ENCODE peak calls at places on chromosomes 12 and 14, in four cellular contexts. B is IMR-90, A is A549, G is transverse colon. Y is an unnamed sample.

GRCh38 chr14:77979666-77980351 is 179.9 kb downstream of the ADCK1 start:
- DNase-seq in G (no peak), A (no peak), B (no peak), Y (no peak)

GRCh38 chr12:2003676-2004112 is 563 bp downstream of the DCP1B start:
- DNase-seq in B (peak; percentile 24), G (no peak), A (peak; percentile 8), Y (no peak)

GRCh38 chr12:9079082-9079481 is 36.6 kb downstream of the A2M start:
- DNase-seq in G (no peak), B (no peak), A (no peak), Y (no peak)

GRCh38 chr14:76924363-76925151 is 98.3 kb downstream of the LRRC74A start:
- DNase-seq in B (no peak), A (no peak), G (no peak), Y (no peak)

GRCh38 chr14:97388408-97388807 is 591.2 kb downstream of the VRK1 start:
- DNase-seq in B (no peak), G (no peak), A (no peak), Y (no peak)

GRCh38 chr12:131102493-131102931 is 148.8 kb downstream of the ADGRD1 start:
- DNase-seq in G (no peak), A (no peak), B (no peak), Y (no peak)

GRCh38 chr14:104749958-104750529 is 2.9 kb upstream of the SIVA1 start:
- DNase-seq in B (peak; percentile 48), A (no peak), G (no peak), Y (no peak)

GRCh38 chr14:103550451-103551337 is 11.8 kb downstream of the BAG5 start:
- DNase-seq in B (no peak), G (no peak), A (no peak), Y (peak; percentile 51)

GRCh38 chr12:11771895-11772502 is 122.5 kb downstream of the ETV6 start:
- DNase-seq in A (no peak), B (peak; percentile 69), G (no peak), Y (no peak)

GRCh38 chr12:104054681-104055346 is 4.8 kb upstream of the GLT8D2 start:
- DNase-seq in B (no peak), A (no peak), G (no peak), Y (no peak)

GRCh38 chr12:128353271-128353670 is 86.3 kb downstream of the TMEM132C start:
- DNase-seq in G (no peak), A (no peak), B (no peak), Y (no peak)

GRCh38 chr14:74976264-74977113 is 21.1 kb upstream of the PGF start:
- DNase-seq in G (no peak), B (no peak), A (no peak), Y (no peak)

GRCh38 chr12:122166422-122167327 is 7.3 kb downstream of the IL31 start:
- DNase-seq in G (no peak), B (no peak), A (no peak), Y (no peak)

GRCh38 chr14:47674546-47675238 is 713 bp downstream of the MDGA2 start:
- DNase-seq in G (no peak), B (no peak), A (no peak), Y (no peak)

GRCh38 chr14:70354204-70354603 is 5.3 kb downstream of the COX16 start:
- DNase-seq in A (no peak), G (no peak), B (no peak), Y (no peak)

GRCh38 chr12:58833844-58834243 is 86.5 kb downstream of the LRIG3 start:
- DNase-seq in A (no peak), G (no peak), B (no peak), Y (no peak)

GRCh38 chr14:81529391-81529790 is 4.3 kb downstream of the SEL1L start:
- DNase-seq in A (no peak), B (peak; percentile 63), G (no peak), Y (no peak)

GRCh38 chr12:25957898-25958253 is 606 bp upstream of the RASSF8 start:
- DNase-seq in B (peak; percentile 82), A (peak; percentile 27), G (no peak), Y (peak; percentile 42)

GRCh38 chr14:23617539-23617938 is 18.6 kb upstream of the DHRS2 start:
- DNase-seq in A (no peak), G (no peak), B (no peak), Y (no peak)

GRCh38 chr14:69037790-69038448 is 58.8 kb upstream of the ACTN1 start:
- DNase-seq in G (no peak), A (no peak), B (peak; percentile 52), Y (no peak)

GRCh38 chr12:110590806-110591326 is 7.7 kb upstream of the PPTC7 start:
- DNase-seq in B (peak; percentile 44), G (no peak), A (no peak), Y (no peak)

GRCh38 chr14:21103165-21103709 is 2.4 kb downstream of the TMEM253 start:
- DNase-seq in G (no peak), B (no peak), A (peak; percentile 96), Y (no peak)

GRCh38 chr14:59541731-59542130 is 34.9 kb downstream of the CCDC175 start:
- DNase-seq in A (no peak), G (no peak), B (no peak), Y (no peak)

GRCh38 chr14:101080922-101081593 is 177.5 kb upstream of the RTL1 start:
- DNase-seq in A (no peak), G (no peak), B (no peak), Y (no peak)

GRCh38 chr14:101082436-101083384 is 179.2 kb upstream of the RTL1 start:
- DNase-seq in A (no peak), G (no peak), B (no peak), Y (no peak)

GRCh38 chr14:101083564-101084435 is 180.3 kb upstream of the RTL1 start:
- DNase-seq in A (no peak), B (no peak), G (peak; percentile 8), Y (no peak)

GRCh38 chr14:101084436-101084826 is 180.9 kb upstream of the RTL1 start:
- DNase-seq in A (no peak), G (no peak), B (no peak), Y (no peak)

GRCh38 chr14:101082036-101082435 is 178.5 kb upstream of the RTL1 start:
- DNase-seq in A (no peak), B (no peak), G (no peak), Y (no peak)
- TF ChIP-seq CTCF in A (no peak), B (no peak), G (no peak), Y (no peak)

GRCh38 chr12:89347325-89347829 is 4.9 kb downstream of the DUSP6 start:
- DNase-seq in G (no peak), B (no peak), A (no peak), Y (no peak)

GRCh38 chr12:89344862-89345202 is 7.5 kb downstream of the DUSP6 start:
- DNase-seq in A (no peak), B (no peak), G (no peak), Y (no peak)

GRCh38 chr12:89345830-89346740 is 6.2 kb downstream of the DUSP6 start:
- DNase-seq in B (peak; percentile 64), A (no peak), G (peak; percentile 60), Y (peak; percentile 47)

GRCh38 chr12:89345376-89345775 is 6.9 kb downstream of the DUSP6 start:
- DNase-seq in A (no peak), G (no peak), B (no peak), Y (no peak)

DNA sequence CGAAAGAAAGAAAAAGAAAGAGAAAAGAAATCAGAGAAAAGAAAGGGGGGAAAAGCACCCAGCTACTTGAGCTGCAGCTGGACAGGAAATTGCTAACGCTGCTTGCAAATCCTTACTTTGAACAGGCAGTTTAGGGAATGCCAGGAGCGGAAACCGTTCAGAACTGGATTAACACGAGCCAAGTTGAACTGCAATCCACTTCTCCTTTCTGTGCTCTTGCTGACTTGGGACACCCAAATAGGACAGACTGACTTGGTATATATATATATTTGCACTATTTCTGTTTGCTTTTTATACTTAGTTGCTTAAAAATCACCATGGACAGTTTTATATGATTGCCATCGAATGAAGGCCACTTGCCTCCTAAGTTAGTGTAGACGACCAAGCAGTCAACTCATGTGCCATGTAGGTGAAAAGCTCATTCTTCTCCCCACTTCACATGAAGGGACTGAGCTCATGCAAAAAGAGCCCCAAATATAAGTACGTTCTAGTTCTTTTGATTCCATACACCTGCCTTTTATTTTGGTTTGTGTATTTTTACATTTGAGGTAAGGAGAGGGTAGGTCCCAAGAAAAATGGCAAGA is 5.5 kb downstream of the DUSP6 start:
- DNase-seq in A (no peak), G (no peak), B (peak; percentile 77), Y (peak; percentile 51)
- TF ChIP-seq POLR2A in A (no peak), G (no peak), B (peak; percentile 55), Y (no peak)

GRCh38 chr12:77941396-77941795 is 110.7 kb downstream of the NAV3 start:
- DNase-seq in G (no peak), B (no peak), A (no peak), Y (no peak)

GRCh38 chr12:77940566-77940965 is 109.9 kb downstream of the NAV3 start:
- DNase-seq in G (no peak), A (no peak), B (peak; percentile 61), Y (no peak)

GRCh38 chr12:77943466-77943865 is 112.8 kb downstream of the NAV3 start:
- DNase-seq in G (no peak), A (peak; percentile 37), B (peak; percentile 87), Y (no peak)

GRCh38 chr12:77938301-77938700 is 107.6 kb downstream of the NAV3 start:
- DNase-seq in B (no peak), G (no peak), A (no peak), Y (no peak)

DNA sequence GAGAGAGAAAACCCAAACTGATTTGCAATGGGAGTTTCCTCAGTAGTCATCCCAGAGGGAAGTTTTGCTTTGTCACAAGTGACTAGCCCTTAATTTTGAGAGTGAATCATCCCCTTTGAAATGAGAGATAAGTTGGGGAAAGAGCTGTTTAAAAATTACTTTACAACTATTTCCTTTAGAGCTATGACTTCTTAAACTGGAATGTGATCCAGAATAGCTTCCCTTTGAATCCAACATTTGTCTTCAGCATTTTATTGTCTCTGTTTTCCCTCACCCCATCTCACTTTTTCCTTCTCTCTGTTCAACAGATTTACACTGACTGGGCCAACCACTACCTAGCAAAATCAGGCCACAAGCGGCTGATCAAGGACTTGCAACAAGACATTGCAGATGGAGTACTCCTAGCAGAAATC is 109.3 kb downstream of the NAV3 start:
- DNase-seq in G (no peak), B (peak; percentile 93), A (peak; percentile 29), Y (peak; percentile 19)
- H3K4me3 ChIP-seq in G (no peak overlapping the region), B (peak overlapping the region; percentile 59), A (peak overlapping the region; percentile 34), Y (no peak overlapping the region)

GRCh38 chr12:69783365-69783764 is 41.7 kb upstream of the MYRFL start:
- DNase-seq in B (no peak), A (no peak), G (no peak), Y (no peak)

DNA sequence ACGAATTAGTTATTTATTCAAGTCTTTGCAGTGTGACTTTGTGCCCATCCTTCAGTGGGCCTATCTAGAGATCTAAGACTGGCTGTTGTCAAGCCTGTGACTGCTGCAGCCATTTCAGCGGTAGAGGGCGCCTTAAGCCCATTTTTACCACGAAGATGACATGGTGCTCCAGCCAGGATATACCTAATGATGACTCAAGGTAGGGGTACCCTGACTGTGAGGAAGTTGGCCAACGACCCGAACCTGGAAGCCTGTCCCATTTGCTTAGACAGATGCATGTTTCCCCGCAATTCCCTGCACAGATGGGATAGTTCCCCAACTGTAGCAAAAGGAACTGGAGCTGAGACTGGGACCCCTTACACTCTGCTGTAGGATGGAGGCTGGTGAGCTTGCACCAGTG is 41.3 kb downstream of the RAB3IP start:
- DNase-seq in B (peak; percentile 10), A (peak; percentile 30), G (no peak), Y (no peak)
- TF ChIP-seq CTCF in B (peak; percentile 41), A (peak; percentile 24), G (no peak), Y (no peak)

Y was measured in uterus.